ENCODE peak calls at places on chromosomes 7 and 10, in eight cellular contexts. G is CD8-positive, alpha-beta T cell; V is psoas muscle; Y is adrenal gland; A is mammary epithelial cell; S is GM12878; E is left lung; O is PC-3. M is an unnamed sample.

GRCh38 chr10:986137-986825 is 2.0 kb upstream of the GTPBP4 start:
- DNase-seq in Y (peak; percentile 27), G (no peak), O (peak; percentile 57), V (no peak), E (peak; percentile 85), S (no peak), A (peak; percentile 82), M (no peak)

GRCh38 chr10:96598841-96599240 is 12.0 kb upstream of the TM9SF3 start:
- DNase-seq in S (no peak), Y (no peak), E (no peak), O (no peak), V (no peak), A (no peak), G (no peak), M (no peak)

GRCh38 chr7:132199626-132200025 is 376.6 kb downstream of the PLXNA4 start:
- DNase-seq in E (no peak), A (no peak), G (no peak), Y (no peak), O (no peak), V (no peak), S (no peak), M (no peak)

GRCh38 chr10:79404690-79405131 is 40.7 kb downstream of the ZCCHC24 start:
- DNase-seq in E (peak; percentile 29), O (no peak), A (no peak), Y (no peak), S (no peak), V (peak; percentile 26), G (no peak), M (no peak)

GRCh38 chr10:70432101-70432500 is 9.4 kb downstream of the NODAL start:
- DNase-seq in V (no peak), Y (no peak), O (no peak), E (no peak), A (peak; percentile 64), S (no peak), G (no peak), M (peak; percentile 38)

GRCh38 chr10:75542902-75543301 is 111.5 kb downstream of the LRMDA start:
- DNase-seq in G (no peak), S (no peak), E (peak; percentile 37), A (no peak), O (no peak), Y (peak; percentile 85), V (peak; percentile 69), M (peak; percentile 90)

GRCh38 chr7:1422512-1423265 is 36.6 kb downstream of the MICALL2 start:
- DNase-seq in O (no peak), V (no peak), Y (no peak), E (no peak), G (no peak), S (no peak), A (no peak), M (no peak)

GRCh38 chr10:51423121-51423452 is 276.3 kb downstream of the CSTF2T start:
- DNase-seq in G (no peak), S (no peak), V (no peak), A (no peak), O (no peak), Y (no peak), E (no peak), M (no peak)

GRCh38 chr7:28674359-28674782 is 262.1 kb downstream of the CREB5 start:
- DNase-seq in E (no peak), V (no peak), G (no peak), A (peak; percentile 86), Y (no peak), S (no peak), O (peak; percentile 81), M (peak; percentile 30)

GRCh38 chr10:58488921-58489320 is 23.8 kb upstream of the BICC1 start:
- DNase-seq in G (no peak), A (no peak), V (no peak), O (peak; percentile 56), S (no peak), Y (no peak), E (no peak), M (peak; percentile 68)

GRCh38 chr10:76973515-76974289 is 663.9 kb downstream of the KCNMA1 start:
- DNase-seq in E (no peak), S (no peak), O (peak; percentile 99), V (no peak), G (no peak), A (no peak), Y (no peak), M (peak; percentile 31)

GRCh38 chr10:33377658-33378025 is 43.2 kb upstream of the NRP1 start:
- DNase-seq in S (no peak), Y (no peak), G (no peak), O (peak; percentile 73), V (no peak), A (peak; percentile 64), E (no peak), M (peak; percentile 45)

GRCh38 chr7:139629392-139630082 is 106.1 kb downstream of the CLEC2L start:
- DNase-seq in G (no peak), S (no peak), V (no peak), Y (peak; percentile 55), E (no peak), O (no peak), A (no peak), M (no peak)

GRCh38 chr7:18228686-18229085 is 201.0 kb upstream of the PRPS1L1 start:
- DNase-seq in O (no peak), S (no peak), V (no peak), A (no peak), Y (no peak), G (no peak), E (no peak), M (no peak)

GRCh38 chr7:129110575-129111376 is 33.7 kb upstream of the TSPAN33 start:
- DNase-seq in O (peak; percentile 4), Y (peak; percentile 51), G (no peak), E (no peak), S (no peak), V (no peak), A (peak; percentile 48), M (no peak)

GRCh38 chr10:34548466-34548865 is 266.6 kb downstream of the PARD3 start:
- DNase-seq in Y (no peak), E (no peak), V (no peak), S (no peak), G (no peak), A (no peak), O (no peak), M (no peak)
- TF ChIP-seq CTCF in Y (no peak), E (no peak), V (no peak), S (no peak), G (no peak), A (no peak), O (no peak), M (no peak)

DNA sequence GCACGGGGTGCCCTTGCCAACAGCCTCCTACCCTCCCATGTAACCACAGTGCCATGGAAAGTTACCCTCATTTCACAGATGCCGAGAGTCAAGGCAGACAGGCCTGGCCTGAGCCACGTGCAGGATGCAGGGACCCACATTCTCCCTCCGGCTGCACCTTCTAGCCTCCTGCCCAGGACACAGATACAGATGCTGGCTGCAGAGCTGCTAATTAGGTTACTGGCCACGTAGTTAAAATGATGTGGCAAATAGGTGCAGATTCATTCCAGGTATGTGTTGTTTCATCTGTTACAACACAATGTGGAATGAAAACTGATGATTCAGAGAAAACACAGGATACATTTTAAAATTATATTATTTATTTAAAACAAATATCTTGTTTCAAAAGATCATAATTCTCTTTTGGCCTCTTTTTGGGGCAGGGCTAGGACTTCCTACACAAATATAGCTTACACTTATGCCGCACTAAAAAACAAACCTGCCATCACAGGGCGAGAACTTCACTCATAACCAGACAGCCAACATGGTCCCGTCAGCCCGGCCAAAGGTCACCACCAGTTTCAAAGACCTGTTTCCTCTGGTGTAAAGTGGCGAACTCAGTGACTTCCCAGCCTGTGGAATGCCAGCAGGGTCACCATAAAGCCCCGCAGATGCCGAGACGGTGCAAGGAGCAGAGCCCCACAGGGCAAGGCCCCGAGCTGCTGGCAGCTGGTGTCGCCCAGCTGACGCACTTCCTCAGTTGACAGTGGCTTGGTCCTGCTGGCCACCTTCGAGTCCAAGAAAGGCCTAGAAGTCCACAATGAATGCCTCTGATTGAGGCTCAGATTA is 83.5 kb downstream of the TNS3 start:
- DNase-seq in A (no peak), S (no peak), G (no peak), V (no peak), O (no peak), Y (no peak), E (no peak), M (no peak)
- H3K4me1 ChIP-seq in A (peaks cover 4% of the 10 kb centered on the region), S (peaks cover 47% of the 10 kb centered on the region), G (no peaks in the 10 kb centered on the region), V (peaks cover 23% of the 10 kb centered on the region), O (peaks cover 13% of the 10 kb centered on the region), Y (peaks cover 69% of the 10 kb centered on the region), E (peaks cover 23% of the 10 kb centered on the region), M (peaks cover 22% of the 10 kb centered on the region)

DNA sequence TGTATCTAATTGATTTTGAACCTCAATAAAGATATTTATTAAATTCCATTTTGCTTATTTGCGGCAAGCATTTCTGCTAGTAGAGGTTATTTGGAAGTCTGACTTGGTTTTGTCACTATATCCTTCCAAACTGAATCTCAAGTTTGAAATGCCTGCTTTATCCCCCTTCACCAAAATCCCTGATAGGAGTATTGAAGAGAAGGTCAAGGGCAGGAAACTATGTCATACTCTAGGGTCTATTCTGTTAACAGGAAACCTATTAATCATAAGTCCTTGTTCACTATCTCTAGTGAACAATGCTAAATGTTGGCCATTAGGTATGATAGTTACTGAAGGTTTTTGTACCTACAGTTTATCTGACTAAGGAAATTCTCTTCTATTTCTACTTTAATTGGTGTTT is 11.5 kb downstream of the GNAT3 start:
- DNase-seq in V (no peak), G (no peak), A (no peak), O (no peak), E (no peak), Y (no peak), S (no peak), M (no peak)
- H3K27ac ChIP-seq in V (peak overlapping the region; percentile 77), G (no peak overlapping the region), A (peak overlapping the region; percentile 100), O (peak overlapping the region; percentile 90), E (peak overlapping the region; percentile 71), Y (peak overlapping the region; percentile 79), S (no peak overlapping the region), M (peak overlapping the region; percentile 74)

GRCh38 chr10:14953452-14954000 is 370 bp downstream of the DCLRE1C start:
- DNase-seq in G (no peak), Y (peak; percentile 55), A (peak; percentile 60), O (peak; percentile 12), S (peak; percentile 40), E (no peak), V (peak; percentile 75), M (peak; percentile 71)

GRCh38 chr10:14954934-14955333 is 1.0 kb upstream of the DCLRE1C start:
- DNase-seq in S (no peak), A (no peak), O (no peak), Y (no peak), E (no peak), V (peak; percentile 47), G (no peak), M (no peak)

GRCh38 chr10:14949291-14949690 is 4.6 kb downstream of the DCLRE1C start:
- DNase-seq in S (no peak), O (no peak), Y (no peak), A (no peak), G (no peak), V (no peak), E (no peak), M (no peak)

GRCh38 chr10:14954001-14954770 is at the start of gene DCLRE1C:
- DNase-seq in E (peak; percentile 93), S (peak; percentile 82), O (peak; percentile 82), V (peak; percentile 94), A (peak; percentile 96), Y (peak; percentile 92), G (peak; percentile 81), M (peak; percentile 91)

DNA sequence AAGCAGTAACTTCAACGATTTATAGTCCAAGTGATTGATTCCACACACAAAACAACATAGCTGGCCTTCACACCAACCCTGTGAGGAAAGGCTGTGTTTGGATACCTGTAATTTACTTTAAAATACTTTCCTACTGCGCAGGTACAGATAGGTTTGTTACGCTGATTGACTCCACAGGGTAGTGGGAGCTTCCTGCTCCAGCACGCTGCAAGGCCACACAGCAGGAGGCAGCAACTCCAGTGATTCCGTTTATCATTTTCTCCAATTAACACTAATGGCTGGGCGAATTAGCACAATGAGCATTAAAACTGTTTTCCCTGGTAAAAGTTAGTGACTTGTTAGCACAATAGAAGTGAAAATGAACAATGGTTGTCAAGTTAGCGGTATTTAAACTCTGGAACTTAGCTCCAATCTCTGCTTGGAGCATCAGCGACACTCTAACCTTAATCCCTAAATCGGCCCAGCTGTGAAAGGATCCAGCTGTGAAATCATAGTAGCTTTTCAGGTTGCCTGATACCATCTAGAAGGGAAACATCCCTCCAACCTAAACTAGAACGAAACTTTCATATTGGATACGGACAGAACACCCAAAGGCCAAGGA is 945 bp downstream of the DCLRE1C start:
- DNase-seq in V (no peak), S (no peak), O (no peak), E (no peak), A (no peak), Y (no peak), G (no peak), M (peak; percentile 21)
- TF ChIP-seq CTCF in V (no peak), S (no peak), O (no peak), E (no peak), A (no peak), Y (no peak), G (no peak), M (no peak)